ENCODE peak calls at places on chromosome 17, in eight cellular contexts. K is BJ, N is Panc1, G is epithelial cell of esophagus, Y is ovary, F is suprapubic skin, O is prostate gland, A is left ventricle myocardium inferior. T is an unnamed sample.

GRCh38 chr17:58364270-58364942 is 12.4 kb upstream of the SUPT4H1 start:
- DNase-seq in F (no peak), A (no peak), Y (no peak), N (no peak), G (peak), K (no peak), O (peak), T (no peak)

GRCh38 chr17:67488161-67488560 is 111.1 kb downstream of the PITPNC1 start:
- DNase-seq in K (no peak), O (no peak), Y (no peak), A (peak), F (peak), G (no peak), N (no peak), T (no peak)

GRCh38 chr17:38967290-38967738 is at the start of gene FBXO47:
- DNase-seq in A (peak), F (peak), Y (peak), G (peak), N (no peak), K (peak), O (peak), T (peak)

GRCh38 chr17:72351884-72352346 is 231.1 kb downstream of the SOX9 start:
- DNase-seq in N (no peak), K (no peak), F (no peak), A (no peak), G (no peak), O (peak), Y (no peak), T (no peak)

GRCh38 chr17:82926716-82927115 is 86.9 kb upstream of the ZNF750 start:
- DNase-seq in F (no peak), K (no peak), Y (no peak), A (no peak), O (no peak), G (no peak), N (no peak), T (no peak)

GRCh38 chr17:17176341-17176740 is 29.8 kb downstream of the PLD6 start:
- DNase-seq in N (no peak), A (no peak), K (no peak), Y (no peak), F (no peak), G (no peak), O (no peak), T (no peak)

GRCh38 chr17:71413935-71414334 is 706.9 kb upstream of the SOX9 start:
- DNase-seq in G (peak), N (no peak), K (no peak), F (no peak), A (no peak), Y (no peak), O (no peak), T (no peak)

GRCh38 chr17:72056727-72057290 is 64.0 kb upstream of the SOX9 start:
- DNase-seq in F (no peak), K (no peak), O (no peak), N (no peak), Y (no peak), G (no peak), A (no peak), T (no peak)

GRCh38 chr17:7857724-7858486 is at the start of gene CYB5D1:
- DNase-seq in O (peak), G (peak), N (peak), F (peak), Y (peak), K (no peak), A (peak), T (peak)

GRCh38 chr17:1645207-1646171 is at the start of gene SCARF1:
- DNase-seq in F (no peak), K (no peak), O (no peak), G (no peak), Y (no peak), A (peak), N (no peak), T (no peak)

GRCh38 chr17:4407851-4408250 is 25.9 kb upstream of the SPNS3 start:
- DNase-seq in Y (no peak), O (peak), A (no peak), G (peak), F (no peak), K (no peak), N (no peak), T (peak)

GRCh38 chr17:35372846-35373531 is 432 bp downstream of the SLFN11 start:
- DNase-seq in K (no peak), N (no peak), G (peak), A (peak), O (peak), F (no peak), Y (peak), T (peak)

GRCh38 chr17:28827672-28828071 is 14.9 kb downstream of the FAM222B start:
- DNase-seq in O (no peak), F (no peak), N (no peak), A (no peak), K (no peak), G (no peak), Y (no peak), T (no peak)

GRCh38 chr17:82845163-82845807 is 5.5 kb upstream of the ZNF750 start:
- DNase-seq in K (no peak), F (no peak), A (peak), N (no peak), O (no peak), G (no peak), Y (no peak), T (no peak)

GRCh38 chr17:81258292-81258691 is 19.2 kb downstream of the NDUFAF8 start:
- DNase-seq in K (no peak), A (no peak), Y (no peak), F (no peak), N (no peak), G (no peak), O (no peak), T (no peak)
- TF ChIP-seq CTCF in K (no peak), A (no peak), Y (no peak), F (no peak), N (no peak), G (no peak), O (no peak), T (no peak)

DNA sequence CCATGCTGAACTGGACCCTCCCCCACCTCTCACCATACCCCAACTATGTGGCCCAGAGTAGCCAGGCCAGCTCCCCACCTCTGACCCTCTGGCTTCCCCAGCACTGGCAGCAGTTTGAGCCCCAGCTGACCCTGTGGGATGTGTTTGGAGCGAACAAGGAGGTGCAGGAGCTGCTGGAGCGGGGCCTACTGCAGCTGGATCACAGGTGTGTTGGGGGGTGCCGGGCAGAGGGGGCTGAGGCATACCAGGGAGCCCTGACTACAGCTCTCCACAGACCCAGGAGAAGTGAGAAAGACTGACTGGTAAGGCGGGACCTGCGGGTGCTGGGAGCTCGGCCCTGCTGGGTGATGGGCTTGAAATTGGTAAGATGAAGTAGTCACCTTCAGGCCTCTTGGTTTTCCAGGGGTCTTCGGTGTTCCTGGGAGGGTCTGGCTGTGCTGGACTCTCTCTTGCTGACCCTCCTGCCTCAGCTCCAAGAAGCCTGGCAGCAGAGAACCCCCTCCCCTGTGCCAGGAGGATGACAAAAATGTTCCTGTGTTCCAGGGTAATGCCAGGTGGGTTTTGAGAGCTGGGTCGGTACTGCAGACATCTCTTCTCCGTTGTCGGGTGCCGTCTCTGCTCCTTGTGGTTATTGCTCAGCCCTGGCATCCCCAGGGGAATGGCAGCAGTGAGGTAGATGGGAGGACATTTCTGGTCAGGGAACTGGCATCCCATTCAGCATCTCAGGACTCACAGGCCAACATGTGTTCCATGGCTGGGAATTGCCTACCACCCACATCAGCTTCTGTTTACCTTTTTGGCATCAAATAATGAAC is 5.9 kb downstream of the RSAD1 start:
- DNase-seq in A (no peak), K (no peak), O (no peak), G (no peak), F (no peak), Y (no peak), N (no peak), T (no peak)
- TF ChIP-seq CTCF in A (no peak), K (no peak), O (no peak), G (no peak), F (no peak), Y (no peak), N (no peak), T (no peak)

GRCh38 chr17:78329263-78330059 is 30.4 kb downstream of the SOCS3 start:
- DNase-seq in O (no peak), K (no peak), A (no peak), Y (peak), G (peak), F (no peak), N (no peak), T (peak)
- TF ChIP-seq CTCF in O (no peak), K (no peak), A (no peak), Y (peak), G (no peak), F (no peak), N (no peak), T (no peak)

GRCh38 chr17:492015-492399 is 139.4 kb upstream of the RPH3AL start:
- DNase-seq in F (no peak), K (no peak), N (no peak), A (no peak), Y (no peak), G (no peak), O (no peak), T (no peak)

GRCh38 chr17:493666-494065 is 141.1 kb upstream of the RPH3AL start:
- DNase-seq in Y (no peak), N (no peak), O (no peak), A (no peak), K (no peak), G (no peak), F (no peak), T (no peak)

GRCh38 chr17:491086-492014 is 138.7 kb upstream of the RPH3AL start:
- DNase-seq in Y (peak), O (peak), K (no peak), G (peak), F (peak), A (peak), N (no peak), T (peak)

GRCh38 chr17:489758-490329 is 137.2 kb upstream of the RPH3AL start:
- DNase-seq in F (no peak), Y (peak), K (no peak), O (no peak), G (peak), N (peak), A (no peak), T (no peak)

GRCh38 chr17:488993-489757 is 136.6 kb upstream of the RPH3AL start:
- DNase-seq in K (no peak), G (peak), A (no peak), F (no peak), N (peak), Y (peak), O (no peak), T (peak)
- TF ChIP-seq CTCF in K (no peak), G (no peak), A (no peak), F (no peak), N (no peak), Y (no peak), O (no peak), T (no peak)

GRCh38 chr17:66427134-66427533 is 124.7 kb downstream of the PRKCA start:
- DNase-seq in K (no peak), F (no peak), A (no peak), N (no peak), G (no peak), Y (no peak), O (no peak), T (no peak)

GRCh38 chr17:66429680-66430079 is 127.3 kb downstream of the PRKCA start:
- DNase-seq in N (no peak), Y (no peak), G (no peak), O (no peak), K (no peak), F (no peak), A (no peak), T (no peak)

GRCh38 chr17:66423436-66423922 is 121.1 kb downstream of the PRKCA start:
- DNase-seq in F (no peak), O (no peak), Y (no peak), G (no peak), A (no peak), N (no peak), K (no peak), T (no peak)

GRCh38 chr17:66425751-66426396 is 123.5 kb downstream of the PRKCA start:
- DNase-seq in Y (no peak), K (no peak), F (no peak), N (no peak), A (no peak), O (no peak), G (peak), T (no peak)

DNA sequence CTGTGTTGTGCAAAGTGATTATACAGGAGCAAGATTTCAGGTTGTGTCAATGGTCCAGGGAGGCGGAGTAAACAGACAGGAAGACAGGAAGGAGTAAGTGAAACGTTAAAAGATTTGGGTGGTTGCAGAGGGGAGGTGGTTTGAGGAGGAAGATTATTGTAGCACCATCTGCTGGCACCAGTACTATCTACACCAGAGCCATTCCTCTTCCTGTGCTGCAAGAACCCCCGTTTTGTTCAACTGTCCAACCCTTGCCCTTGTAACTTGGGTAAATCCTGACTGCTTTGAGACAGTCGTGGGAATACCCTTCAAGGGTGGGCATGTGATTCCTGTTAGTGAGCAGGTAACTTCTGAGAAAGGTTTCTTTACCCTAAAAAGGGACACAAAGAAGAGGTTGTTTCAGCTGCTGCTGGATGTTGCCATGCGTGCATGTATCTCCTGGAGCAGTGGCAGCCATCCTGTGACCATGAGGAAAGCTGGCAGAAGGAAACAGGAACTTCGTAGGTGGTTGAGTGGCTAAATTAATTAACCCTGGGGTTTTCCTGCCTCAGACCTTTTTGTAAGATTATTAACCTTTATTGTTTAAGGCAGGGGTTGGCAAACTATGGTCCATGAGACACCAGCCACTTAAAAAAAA is 124.1 kb downstream of the PRKCA start:
- DNase-seq in A (no peak), Y (no peak), N (no peak), K (no peak), O (no peak), F (no peak), G (peak), T (no peak)
- TF ChIP-seq CTCF in A (peak), Y (no peak), N (peak), K (no peak), O (no peak), F (no peak), G (peak), T (peak)

DNA sequence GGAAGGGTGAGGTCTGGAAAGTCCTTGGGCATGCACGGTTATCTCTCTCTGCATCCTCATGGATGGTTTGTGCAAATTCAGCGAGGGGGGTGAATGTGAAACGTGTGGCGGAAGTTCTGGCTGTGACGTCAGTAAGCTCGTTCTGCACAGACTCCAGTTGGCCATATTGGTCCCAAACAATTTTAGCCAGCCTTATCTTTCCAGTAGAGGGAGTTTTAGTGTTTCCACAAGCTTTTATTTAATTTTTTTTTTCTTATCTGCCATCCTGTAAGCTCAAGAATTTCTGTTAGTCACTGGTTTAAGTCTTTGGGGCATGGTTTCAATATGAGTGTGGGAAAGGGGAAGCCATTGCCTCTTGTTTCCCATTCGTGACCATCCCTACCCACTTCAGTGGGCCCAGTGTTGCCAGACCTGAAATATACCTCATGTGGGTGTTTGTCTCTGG is 39.0 kb downstream of the HLF start:
- DNase-seq in O (no peak), Y (no peak), F (no peak), K (no peak), G (no peak), N (no peak), A (no peak), T (no peak)
- TF ChIP-seq CTCF in O (no peak), Y (no peak), F (no peak), K (peak), G (peak), N (no peak), A (no peak), T (no peak)

GRCh38 chr17:8885968-8886674 is 18.6 kb upstream of the PIK3R6 start:
- DNase-seq in Y (no peak), A (no peak), N (no peak), K (no peak), F (no peak), O (no peak), G (no peak), T (no peak)

GRCh38 chr17:8889458-8890210 is 22.2 kb upstream of the PIK3R6 start:
- DNase-seq in A (no peak), N (no peak), Y (no peak), F (no peak), K (no peak), G (no peak), O (no peak), T (no peak)

GRCh38 chr17:8890671-8891070 is 23.2 kb upstream of the PIK3R6 start:
- DNase-seq in F (no peak), N (no peak), O (no peak), K (no peak), G (no peak), Y (no peak), A (no peak), T (no peak)

GRCh38 chr17:8888704-8889302 is 21.3 kb upstream of the PIK3R6 start:
- DNase-seq in O (no peak), G (no peak), Y (no peak), N (no peak), A (no peak), F (no peak), K (no peak), T (no peak)

DNA sequence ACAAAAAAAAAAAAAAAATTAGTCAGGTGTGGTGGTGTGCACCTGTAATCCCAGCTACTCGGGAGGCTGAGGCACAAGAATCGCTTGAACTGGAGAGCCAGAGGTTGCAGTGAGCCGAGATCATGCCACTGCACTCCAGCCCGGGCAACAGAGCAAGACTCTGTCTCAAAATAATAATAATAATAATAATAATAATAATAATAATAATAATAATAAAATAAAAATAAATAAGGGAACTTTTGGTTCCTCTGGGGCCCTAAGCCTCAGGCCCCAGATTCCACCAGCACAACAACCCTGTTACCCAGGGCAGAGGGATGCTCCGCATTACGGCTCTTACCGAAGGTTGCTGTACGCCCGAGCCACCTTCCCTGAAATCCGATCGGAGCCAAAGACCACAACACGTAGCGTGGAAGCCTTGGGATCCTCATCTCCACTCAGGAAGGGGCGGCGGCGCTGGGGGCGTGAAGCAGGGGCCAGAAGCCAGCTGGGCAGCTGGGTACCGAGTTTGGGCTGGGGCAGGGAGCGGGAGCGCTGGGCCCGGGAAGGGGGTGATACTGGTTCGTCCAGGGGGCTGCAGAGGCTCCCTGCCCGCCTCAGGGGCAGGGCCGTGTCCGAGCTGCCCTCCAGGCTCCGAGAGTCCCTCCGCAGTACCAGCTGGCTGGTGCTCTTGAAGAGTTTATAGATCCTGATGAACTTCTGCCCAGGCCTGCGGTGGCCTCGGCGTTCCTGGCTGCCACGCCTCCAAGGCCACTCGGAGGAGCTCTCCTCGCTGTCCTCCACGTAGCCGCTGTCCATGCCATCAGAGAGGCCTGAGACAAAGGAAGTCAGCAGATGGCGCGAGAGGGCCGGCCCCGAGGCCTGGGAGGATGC is 20.6 kb upstream of the PIK3R6 start:
- DNase-seq in F (no peak), O (no peak), Y (peak), A (peak), G (no peak), K (no peak), N (no peak), T (no peak)
- TF ChIP-seq CTCF in F (no peak), O (no peak), Y (no peak), A (peak), G (no peak), K (peak), N (peak), T (no peak)

GRCh38 chr17:15917439-15918027 is 27.4 kb upstream of the ADORA2B start:
- DNase-seq in A (no peak), G (no peak), O (no peak), F (peak), K (no peak), N (no peak), Y (no peak), T (no peak)

GRCh38 chr17:15918261-15918660 is 26.7 kb upstream of the ADORA2B start:
- DNase-seq in F (no peak), G (no peak), Y (no peak), K (no peak), A (no peak), N (no peak), O (no peak), T (no peak)

GRCh38 chr17:15918661-15919259 is 26.2 kb upstream of the ADORA2B start:
- DNase-seq in O (peak), K (no peak), G (no peak), N (no peak), F (peak), A (peak), Y (no peak), T (no peak)

GRCh38 chr17:15920758-15921239 is 24.1 kb upstream of the ADORA2B start:
- DNase-seq in F (peak), K (peak), O (peak), Y (no peak), A (no peak), G (peak), N (peak), T (peak)

DNA sequence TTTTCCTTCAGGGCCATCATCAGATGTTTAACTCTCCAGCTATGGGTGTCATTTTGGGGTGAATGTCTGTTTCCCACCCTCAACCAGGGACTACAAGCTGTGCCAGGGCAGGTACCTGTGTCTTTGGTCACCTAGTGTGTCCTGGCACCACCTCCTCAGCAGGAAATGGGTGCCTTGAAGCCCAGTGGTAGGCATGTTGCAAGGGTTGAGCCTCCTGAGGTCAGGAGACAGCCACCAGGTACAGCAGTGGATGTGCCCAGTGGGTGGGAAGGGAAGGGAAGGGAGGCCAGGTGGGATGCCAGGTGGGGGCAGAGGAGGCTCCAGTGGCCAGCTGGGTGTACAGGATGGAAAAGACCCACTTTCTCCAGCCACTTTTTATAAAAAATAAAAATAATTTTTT is 25.5 kb upstream of the ADORA2B start:
- DNase-seq in A (no peak), K (no peak), G (no peak), O (no peak), N (no peak), F (peak), Y (no peak), T (no peak)
- TF ChIP-seq CTCF in A (no peak), K (no peak), G (no peak), O (no peak), N (no peak), F (no peak), Y (no peak), T (no peak)

T was measured in PC-9.